ENCODE peak calls at places on chromosomes 16 and 17, in eight cellular contexts. I, W, V, R, O, E, M and U are unnamed samples.

GRCh38 chr16:1947369-1947670 is 4.3 kb upstream of the MSRB1 start:
- DNase-seq in I (no peak), W (no peak), V (no peak), R (no peak), O (no peak), E (no peak), M (no peak), U (no peak)

GRCh38 chr16:53154513-53154912 is 99.7 kb downstream of the CHD9 start:
- DNase-seq in I (no peak), W (no peak), V (no peak), R (no peak), O (no peak), E (no peak), M (no peak), U (no peak)

GRCh38 chr17:45171338-45172231 is 9.9 kb downstream of the HEXIM2 start:
- DNase-seq in I (peak), W (peak), V (no peak), R (no peak), O (no peak), E (no peak), M (no peak), U (peak)

GRCh38 chr16:11909653-11910551 is 5.9 kb downstream of the GSPT1 start:
- DNase-seq in I (no peak), W (no peak), V (no peak), R (no peak), O (no peak), E (no peak), M (no peak), U (no peak)

GRCh38 chr17:47718634-47719405 is 14.2 kb upstream of the TBX21 start:
- DNase-seq in I (no peak), W (no peak), V (no peak), R (no peak), O (peak), E (no peak), M (no peak), U (no peak)

GRCh38 chr16:67663877-67664222 is 2.7 kb downstream of the ENKD1 start:
- DNase-seq in I (no peak), W (no peak), V (no peak), R (no peak), O (no peak), E (no peak), M (no peak), U (no peak)

GRCh38 chr16:4687946-4688673 is 5.3 kb upstream of the NUDT16L1 start:
- DNase-seq in I (no peak), W (no peak), V (no peak), R (no peak), O (no peak), E (no peak), M (no peak), U (no peak)

GRCh38 chr17:50471009-50471905 is 2.6 kb upstream of the CHAD start:
- DNase-seq in I (no peak), W (no peak), V (no peak), R (no peak), O (peak), E (no peak), M (no peak), U (no peak)

GRCh38 chr17:64357191-64357981 is 33.3 kb downstream of the PECAM1 start:
- DNase-seq in I (peak), W (no peak), V (peak), R (no peak), O (peak), E (no peak), M (no peak), U (no peak)

GRCh38 chr17:77675816-77676799 is 282.4 kb upstream of the TNRC6C start:
- DNase-seq in I (no peak), W (no peak), V (no peak), R (no peak), O (no peak), E (no peak), M (no peak), U (no peak)

GRCh38 chr17:21275579-21276339 is 8.8 kb upstream of the MAP2K3 start:
- DNase-seq in I (peak), W (peak), V (no peak), R (peak), O (peak), E (peak), M (peak), U (peak)

GRCh38 chr17:2158011-2158410 is 103.1 kb downstream of the HIC1 start:
- DNase-seq in I (no peak), W (no peak), V (no peak), R (no peak), O (no peak), E (no peak), M (no peak), U (no peak)

GRCh38 chr17:55093358-55093757 is 124.8 kb downstream of the STXBP4 start:
- DNase-seq in I (no peak), W (no peak), V (no peak), R (no peak), O (no peak), E (no peak), M (peak), U (no peak)

GRCh38 chr17:51083976-51084375 is 36.7 kb downstream of the SPAG9 start:
- DNase-seq in I (no peak), W (no peak), V (no peak), R (no peak), O (no peak), E (no peak), M (no peak), U (no peak)

GRCh38 chr17:35121315-35121714 is at the start of gene FNDC8:
- DNase-seq in I (peak), W (no peak), V (no peak), R (no peak), O (no peak), E (no peak), M (no peak), U (no peak)

GRCh38 chr16:87790278-87791023 is 24.7 kb upstream of the KLHDC4 start:
- DNase-seq in I (no peak), W (no peak), V (no peak), R (no peak), O (peak), E (no peak), M (no peak), U (no peak)

GRCh38 chr17:42819939-42820535 is 4.0 kb downstream of the BECN1 start:
- DNase-seq in I (peak), W (peak), V (no peak), R (peak), O (peak), E (no peak), M (peak), U (no peak)

GRCh38 chr16:21301895-21302291 is 23.8 kb upstream of the CRYM start:
- DNase-seq in I (no peak), W (no peak), V (no peak), R (no peak), O (no peak), E (no peak), M (no peak), U (no peak)

GRCh38 chr16:56610609-56611111 is 2.3 kb downstream of the MT2A start:
- DNase-seq in I (peak), W (no peak), V (no peak), R (no peak), O (no peak), E (no peak), M (no peak), U (no peak)